ENCODE peak calls at places on chromosomes 12 and 14, in four cellular contexts. O, S, L and T are unnamed samples.

GRCh38 chr12:46267618-46268348 is 1.1 kb downstream of the SLC38A1 start:
- DNase-seq in O (no peak), S (no peak), L (peak; percentile 31), T (peak; percentile 26)

GRCh38 chr14:101719708-101720107 is 41.8 kb upstream of the PPP2R5C start:
- DNase-seq in O (no peak), S (peak; percentile 30), L (no peak), T (no peak)

GRCh38 chr12:2382391-2383155 is 329.8 kb downstream of the CACNA1C start:
- DNase-seq in O (no peak), S (no peak), L (no peak), T (no peak)

GRCh38 chr12:46373303-46374182 is 970 bp upstream of the SLC38A2 start:
- DNase-seq in O (peak; percentile 82), S (peak; percentile 71), L (peak; percentile 46), T (peak; percentile 67)

GRCh38 chr12:21527451-21528180 is 1.5 kb downstream of the SPX start:
- DNase-seq in O (peak; percentile 67), S (peak; percentile 78), L (peak; percentile 53), T (peak; percentile 65)

GRCh38 chr12:123808167-123808566 is 46.1 kb downstream of the DNAH10 start:
- DNase-seq in O (no peak), S (no peak), L (no peak), T (peak; percentile 24)

GRCh38 chr12:25121916-25122315 is 73.0 kb downstream of the DNAI7 start:
- DNase-seq in O (no peak), S (no peak), L (no peak), T (no peak)

GRCh38 chr12:24381790-24382189 is 432.3 kb upstream of the SOX5 start:
- DNase-seq in O (no peak), S (no peak), L (no peak), T (no peak)

GRCh38 chr14:64693766-64694165 is 10.5 kb upstream of the PLEKHG3 start:
- DNase-seq in O (peak; percentile 83), S (peak; percentile 18), L (no peak), T (no peak)

GRCh38 chr12:120047072-120047471 is 58.0 kb downstream of the BICDL1 start:
- DNase-seq in O (no peak), S (no peak), L (no peak), T (no peak)

GRCh38 chr12:76697849-76698248 is 66.1 kb upstream of the ZDHHC17 start:
- DNase-seq in O (no peak), S (no peak), L (no peak), T (peak; percentile 35)

GRCh38 chr12:108858399-108859074 is 1.2 kb upstream of the SSH1 start:
- DNase-seq in O (peak; percentile 71), S (no peak), L (no peak), T (no peak)

GRCh38 chr12:107415834-107416233 is 269.8 kb upstream of the PWP1 start:
- DNase-seq in O (no peak), S (no peak), L (no peak), T (no peak)

GRCh38 chr14:29941401-29941800 is 13.8 kb upstream of the PRKD1 start:
- DNase-seq in O (no peak), S (no peak), L (no peak), T (no peak)

GRCh38 chr14:65226824-65227604 is 124.7 kb upstream of the MAX start:
- DNase-seq in O (peak; percentile 21), S (no peak), L (no peak), T (no peak)

GRCh38 chr12:46944104-46944503 is 118.3 kb upstream of the SLC38A4 start:
- DNase-seq in O (no peak), S (no peak), L (no peak), T (no peak)

GRCh38 chr14:71221119-71221518 is 313.9 kb downstream of the PCNX1 start:
- DNase-seq in O (no peak), S (no peak), L (no peak), T (no peak)
- TF ChIP-seq CTCF in O (no peak), S (no peak), L (no peak), T (no peak)

DNA sequence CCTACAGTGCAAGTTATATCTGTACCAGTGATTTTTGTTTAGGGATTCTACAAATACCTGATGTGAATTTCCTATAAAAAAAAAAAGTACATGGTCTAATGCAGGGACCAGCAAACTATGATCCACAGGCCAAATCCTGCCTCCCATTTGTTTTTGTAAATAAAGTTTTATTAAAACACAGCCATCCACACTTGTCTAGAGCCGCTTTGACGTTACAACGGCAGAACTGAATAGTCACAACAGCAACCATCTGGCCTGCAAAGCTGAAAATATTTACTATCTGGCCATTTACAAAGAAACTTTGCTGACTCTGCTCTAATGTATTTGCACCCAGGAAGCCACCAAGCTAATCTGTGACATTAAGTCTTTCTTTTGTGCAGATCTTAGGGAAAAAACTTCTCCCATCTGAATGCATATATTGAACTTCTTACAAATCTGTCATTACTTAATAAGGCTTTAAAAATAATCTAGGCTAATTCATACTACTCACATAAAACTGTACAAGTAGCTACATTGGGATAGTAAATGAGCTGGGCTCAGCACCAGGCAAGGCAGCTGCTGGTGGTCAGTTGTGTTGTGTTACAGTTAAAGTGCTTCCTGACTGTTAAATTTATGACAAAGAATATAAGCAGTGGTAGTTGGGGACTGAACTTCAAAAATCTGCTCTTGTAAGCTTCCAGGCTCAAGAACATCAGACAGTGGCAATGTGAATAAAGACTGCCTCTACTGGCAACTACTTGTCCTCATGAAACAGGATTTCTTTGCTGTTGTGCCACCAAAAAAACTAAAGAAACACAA is 303.3 kb downstream of the MED13L start:
- DNase-seq in O (no peak), S (no peak), L (no peak), T (no peak)
- TF ChIP-seq CTCF in O (no peak), S (no peak), L (no peak), T (no peak)

GRCh38 chr14:96699666-96700065 is 97.5 kb upstream of the VRK1 start:
- DNase-seq in O (no peak), S (no peak), L (no peak), T (no peak)
- TF ChIP-seq CTCF in O (no peak), S (no peak), L (no peak), T (no peak)

GRCh38 chr12:67220065-67220464 is 49.1 kb upstream of the CAND1 start:
- DNase-seq in O (no peak), S (no peak), L (no peak), T (peak; percentile 16)
- TF ChIP-seq CTCF in O (no peak), S (peak; percentile 7), L (no peak), T (no peak)